ENCODE peak calls at places on chromosome 7, in nine cellular contexts. P, X, W, C, T, U, K, E and Q are unnamed samples.

GRCh38 chr7:155947051-155947450 is 134.8 kb upstream of the SHH start:
- DNase-seq in P (no peak), X (no peak), W (no peak), C (peak; percentile 54), T (no peak), U (peak; percentile 76), K (no peak), E (no peak), Q (no peak)

GRCh38 chr7:140209866-140210609 is 33.3 kb upstream of the KDM7A start:
- DNase-seq in P (peak; percentile 52), X (no peak), W (no peak), C (no peak), T (no peak), U (no peak), K (peak; percentile 37), E (no peak), Q (no peak)

GRCh38 chr7:120190109-120190508 is 82.9 kb upstream of the KCND2 start:
- DNase-seq in P (no peak), X (no peak), W (peak; percentile 12), C (no peak), T (no peak), U (no peak), K (no peak), E (no peak), Q (no peak)

GRCh38 chr7:128347573-128348147 is 4.0 kb upstream of the RBM28 start:
- DNase-seq in P (peak; percentile 45), X (no peak), W (peak; percentile 67), C (peak; percentile 45), T (peak; percentile 39), U (peak; percentile 37), K (no peak), E (peak; percentile 58), Q (no peak)

GRCh38 chr7:44811093-44811492 is 14.6 kb downstream of the PPIA start:
- DNase-seq in P (no peak), X (no peak), W (no peak), C (no peak), T (no peak), U (no peak), K (no peak), E (peak; percentile 34), Q (peak; percentile 51)

GRCh38 chr7:134022512-134022911 is 104.6 kb upstream of the LRGUK start:
- DNase-seq in P (no peak), X (no peak), W (no peak), C (no peak), T (peak; percentile 23), U (no peak), K (peak; percentile 24), E (no peak), Q (peak; percentile 1)

GRCh38 chr7:34158754-34159153 is 253.4 kb downstream of the BMPER start:
- DNase-seq in P (no peak), X (no peak), W (peak; percentile 50), C (peak; percentile 15), T (no peak), U (peak; percentile 62), K (no peak), E (no peak), Q (no peak)

GRCh38 chr7:131281649-131282048 is 46.0 kb upstream of the MKLN1 start:
- DNase-seq in P (no peak), X (no peak), W (no peak), C (no peak), T (no peak), U (no peak), K (no peak), E (no peak), Q (no peak)

GRCh38 chr7:11343818-11344413 is 370.2 kb downstream of the PHF14 start:
- DNase-seq in P (no peak), X (no peak), W (no peak), C (peak; percentile 26), T (peak; percentile 73), U (peak; percentile 76), K (no peak), E (peak; percentile 68), Q (no peak)

GRCh38 chr7:5594616-5595544 is 171.2 kb upstream of the TNRC18 start:
- DNase-seq in P (no peak), X (no peak), W (peak; percentile 74), C (peak; percentile 38), T (peak; percentile 42), U (peak; percentile 73), K (no peak), E (peak; percentile 62), Q (no peak)

GRCh38 chr7:80018941-80019808 is 115.5 kb upstream of the GNAI1 start:
- DNase-seq in P (peak; percentile 37), X (no peak), W (peak; percentile 59), C (peak; percentile 64), T (peak; percentile 58), U (peak; percentile 76), K (peak; percentile 30), E (peak; percentile 70), Q (no peak)

GRCh38 chr7:22120391-22121053 is 174.8 kb upstream of the CDCA7L start:
- DNase-seq in P (no peak), X (no peak), W (no peak), C (no peak), T (no peak), U (no peak), K (no peak), E (no peak), Q (no peak)

GRCh38 chr7:28957064-28957821 is 887 bp downstream of the TRIL start:
- DNase-seq in P (peak; percentile 7), X (no peak), W (peak; percentile 63), C (no peak), T (no peak), U (no peak), K (peak; percentile 44), E (peak; percentile 36), Q (no peak)

GRCh38 chr7:158581440-158582088 is 6.1 kb downstream of the PTPRN2 start:
- DNase-seq in P (no peak), X (no peak), W (no peak), C (no peak), T (peak; percentile 57), U (no peak), K (peak; percentile 70), E (peak; percentile 70), Q (peak; percentile 26)

GRCh38 chr7:63067897-63068585 is 930.6 kb upstream of the ZNF722 start:
- DNase-seq in P (no peak), X (no peak), W (no peak), C (no peak), T (peak; percentile 88), U (peak; percentile 60), K (no peak), E (no peak), Q (no peak)

GRCh38 chr7:36916116-36916515 is 191.8 kb upstream of the AOAH start:
- DNase-seq in P (no peak), X (no peak), W (no peak), C (no peak), T (no peak), U (no peak), K (no peak), E (no peak), Q (no peak)

GRCh38 chr7:7228967-7229366 is 46.6 kb downstream of the C1GALT1 start:
- DNase-seq in P (no peak), X (no peak), W (no peak), C (no peak), T (no peak), U (no peak), K (no peak), E (no peak), Q (no peak)

GRCh38 chr7:157132796-157133195 is 5.9 kb upstream of the UBE3C start:
- DNase-seq in P (no peak), X (no peak), W (no peak), C (no peak), T (no peak), U (no peak), K (no peak), E (no peak), Q (no peak)

GRCh38 chr7:121302214-121302745 is 26.5 kb upstream of the WNT16 start:
- DNase-seq in P (no peak), X (no peak), W (no peak), C (peak; percentile 89), T (no peak), U (no peak), K (no peak), E (no peak), Q (no peak)

GRCh38 chr7:93551063-93551895 is 23.2 kb downstream of the CALCR start:
- DNase-seq in P (no peak), X (no peak), W (no peak), C (peak; percentile 56), T (peak; percentile 4), U (peak; percentile 56), K (no peak), E (peak; percentile 72), Q (no peak)

GRCh38 chr7:936131-937054 is 18.1 kb downstream of the ADAP1 start:
- DNase-seq in P (no peak), X (no peak), W (peak; percentile 10), C (peak; percentile 28), T (no peak), U (no peak), K (no peak), E (peak; percentile 8), Q (no peak)

GRCh38 chr7:32299133-32299702 is 191.0 kb downstream of the LSM5 start:
- DNase-seq in P (no peak), X (no peak), W (peak; percentile 57), C (no peak), T (no peak), U (peak; percentile 45), K (no peak), E (peak; percentile 46), Q (no peak)

GRCh38 chr7:52854681-52855080 is 180.8 kb upstream of the POM121L12 start:
- DNase-seq in P (no peak), X (no peak), W (no peak), C (no peak), T (no peak), U (no peak), K (no peak), E (no peak), Q (no peak)

GRCh38 chr7:47725031-47725780 is 143.3 kb upstream of the TNS3 start:
- DNase-seq in P (no peak), X (no peak), W (no peak), C (peak; percentile 22), T (no peak), U (no peak), K (no peak), E (no peak), Q (peak; percentile 3)

GRCh38 chr7:148919859-148920258 is 35.8 kb upstream of the EZH2 start:
- DNase-seq in P (no peak), X (no peak), W (no peak), C (no peak), T (no peak), U (no peak), K (no peak), E (no peak), Q (no peak)

GRCh38 chr7:75989084-75989725 is 5.2 kb downstream of the TMEM120A start:
- DNase-seq in P (no peak), X (no peak), W (no peak), C (no peak), T (no peak), U (no peak), K (peak; percentile 17), E (no peak), Q (no peak)